ENCODE peak calls at places on chromosomes 1 and 21, in six cellular contexts. C is IMR-90, Z is H9, M is H1, T is mesenchymal stem cell, P is trophoblast cell. R is an unnamed sample.

GRCh38 chr1:159927211-159927886 is 2.0 kb upstream of the TAGLN2 start:
- DNase-seq in C (no peak), Z (no peak), T (no peak), M (no peak), P (no peak), R (no peak)

GRCh38 chr1:1462318-1462966 is 9.1 kb upstream of the ATAD3B start:
- DNase-seq in Z (no peak), T (no peak), P (no peak), M (no peak), C (no peak), R (no peak)

GRCh38 chr1:145977486-145978476 is 13.3 kb downstream of the POLR3GL start:
- DNase-seq in C (peak), T (peak), M (peak), Z (peak), P (peak), R (peak)

GRCh38 chr1:26291433-26291832 is 11.5 kb downstream of the SH3BGRL3 start:
- DNase-seq in T (no peak), P (no peak), M (no peak), Z (no peak), C (no peak), R (no peak)

GRCh38 chr1:178020968-178021640 is 51.2 kb upstream of the SEC16B start:
- DNase-seq in T (no peak), M (no peak), C (peak), Z (no peak), P (no peak), R (no peak)

GRCh38 chr21:45846373-45847160 is 135.0 kb upstream of the COL6A1 start:
- DNase-seq in P (no peak), M (no peak), T (no peak), Z (peak), C (peak), R (no peak)

GRCh38 chr1:53722025-53722424 is 16.9 kb downstream of the GLIS1 start:
- DNase-seq in M (no peak), P (no peak), Z (no peak), T (no peak), C (peak), R (no peak)

GRCh38 chr1:110616587-110616986 is 10.4 kb upstream of the KCNA2 start:
- DNase-seq in T (no peak), Z (no peak), C (peak), M (no peak), P (no peak), R (no peak)

GRCh38 chr1:220457982-220458381 is 70.0 kb upstream of the MARK1 start:
- DNase-seq in C (no peak), M (no peak), P (no peak), Z (no peak), T (no peak), R (no peak)

GRCh38 chr1:26274801-26275425 is 5.0 kb upstream of the SH3BGRL3 start:
- DNase-seq in T (peak), C (peak), M (no peak), P (no peak), Z (no peak), R (no peak)

GRCh38 chr1:100851726-100852125 is 42.9 kb downstream of the EXTL2 start:
- DNase-seq in M (no peak), C (no peak), T (no peak), P (no peak), Z (no peak), R (no peak)

GRCh38 chr1:8077120-8077573 is 51.0 kb upstream of the ERRFI1 start:
- DNase-seq in P (peak), C (peak), T (peak), Z (peak), M (no peak), R (no peak)

GRCh38 chr21:34073032-34073748 is at the start of the genes MRPS6 and SLC5A3:
- DNase-seq in T (peak), M (peak), P (peak), Z (peak), C (peak), R (peak)

GRCh38 chr1:174023438-174023837 is 1.3 kb upstream of the RC3H1 start:
- DNase-seq in T (peak), P (no peak), C (peak), M (no peak), Z (peak), R (peak)

GRCh38 chr1:225460737-225461532 is 33.1 kb upstream of the LBR start:
- DNase-seq in M (no peak), T (peak), Z (no peak), P (no peak), C (no peak), R (no peak)

GRCh38 chr1:218642033-218642954 is 297.2 kb downstream of the TGFB2 start:
- DNase-seq in P (no peak), T (peak), M (no peak), Z (no peak), C (peak), R (no peak)

GRCh38 chr1:153404768-153405167 is 11.6 kb upstream of the S100A7A start:
- DNase-seq in Z (peak), M (peak), P (peak), C (no peak), T (no peak), R (no peak)

GRCh38 chr1:1305300-1306069 is 2.2 kb downstream of the ACAP3 start:
- DNase-seq in M (no peak), Z (peak), C (peak), T (peak), P (no peak), R (no peak)

GRCh38 chr1:1547011-1547410 is 6.6 kb upstream of the TMEM240 start:
- DNase-seq in Z (no peak), M (no peak), C (no peak), T (no peak), P (no peak), R (no peak)

GRCh38 chr21:40067751-40068150 is 200.5 kb downstream of the PCP4 start:
- DNase-seq in P (no peak), M (no peak), T (no peak), C (no peak), Z (no peak), R (no peak)

GRCh38 chr1:177884499-177885021 is 85.3 kb downstream of the SEC16B start:
- DNase-seq in M (no peak), T (no peak), C (no peak), P (no peak), Z (no peak), R (no peak)

GRCh38 chr21:27759091-27759659 is 792.3 kb upstream of the ADAMTS5 start:
- DNase-seq in P (no peak), M (peak), Z (peak), C (no peak), T (peak), R (no peak)

GRCh38 chr21:41763398-41763931 is 3.4 kb downstream of the RIPK4 start:
- DNase-seq in M (no peak), P (no peak), Z (no peak), C (no peak), T (no peak), R (no peak)

GRCh38 chr1:32868085-32868484 is 2.6 kb downstream of the FNDC5 start:
- DNase-seq in P (no peak), Z (no peak), M (no peak), T (no peak), C (no peak), R (no peak)

GRCh38 chr1:154191990-154192450 is at the start of gene TPM3:
- DNase-seq in T (no peak), C (no peak), Z (no peak), P (no peak), M (no peak), R (no peak)

GRCh38 chr21:29098156-29098555 is 24.7 kb upstream of the CCT8 start:
- DNase-seq in C (peak), Z (no peak), T (peak), M (no peak), P (no peak), R (no peak)

GRCh38 chr1:37865348-37866119 is 6.1 kb upstream of the MTF1 start:
- DNase-seq in Z (no peak), C (peak), M (no peak), P (no peak), T (no peak), R (no peak)

GRCh38 chr1:61149010-61149860 is 66.9 kb downstream of the NFIA start:
- DNase-seq in P (peak), T (no peak), M (no peak), C (no peak), Z (no peak), R (no peak)

GRCh38 chr1:8712413-8713229 is 104.8 kb downstream of the RERE start:
- DNase-seq in P (no peak), T (peak), Z (no peak), M (no peak), C (peak), R (no peak)

GRCh38 chr1:113205980-113206766 is 133.2 kb downstream of the LRIG2 start:
- DNase-seq in T (peak), P (peak), Z (no peak), M (no peak), C (no peak), R (no peak)
- H4K91ac ChIP-seq in T (no peak), P (peak), Z (no peak), M (no peak), C (no peak), R (no peak)

GRCh38 chr1:230544758-230545157 is 97.5 kb upstream of the COG2 start:
- DNase-seq in T (no peak), M (no peak), Z (no peak), P (no peak), C (no peak), R (no peak)

GRCh38 chr1:230543085-230543484 is 99.2 kb upstream of the COG2 start:
- DNase-seq in P (no peak), Z (no peak), C (no peak), M (no peak), T (no peak), R (no peak)

GRCh38 chr1:230542054-230542453 is 100.2 kb upstream of the COG2 start:
- DNase-seq in Z (no peak), M (no peak), C (no peak), T (peak), P (no peak), R (no peak)

GRCh38 chr1:230542681-230543080 is 99.6 kb upstream of the COG2 start:
- DNase-seq in P (no peak), Z (no peak), T (no peak), M (no peak), C (no peak), R (no peak)

GRCh38 chr1:230545181-230545580 is 97.1 kb upstream of the COG2 start:
- DNase-seq in T (no peak), M (no peak), P (no peak), Z (no peak), C (no peak), R (no peak)
- H4K8ac ChIP-seq in T (no peak), M (no peak), P (no peak), Z (no peak), C (no peak), R (no peak)

GRCh38 chr1:227170361-227171166 is 147.7 kb downstream of the CDC42BPA start:
- DNase-seq in T (no peak), Z (no peak), P (no peak), C (peak), M (no peak), R (no peak)

GRCh38 chr1:227161470-227161869 is 156.8 kb downstream of the CDC42BPA start:
- DNase-seq in P (no peak), M (no peak), C (no peak), Z (no peak), T (peak), R (no peak)

GRCh38 chr1:227166559-227166958 is 151.7 kb downstream of the CDC42BPA start:
- DNase-seq in C (no peak), Z (no peak), P (no peak), T (no peak), M (no peak), R (no peak)

GRCh38 chr1:227169322-227169721 is 149.0 kb downstream of the CDC42BPA start:
- DNase-seq in T (no peak), C (no peak), Z (no peak), M (no peak), P (no peak), R (no peak)

GRCh38 chr1:227167276-227167829 is 150.9 kb downstream of the CDC42BPA start:
- DNase-seq in P (no peak), Z (no peak), M (no peak), C (no peak), T (no peak), R (no peak)
- H3K4me2 ChIP-seq in P (no peak), Z (no peak), M (no peak), C (no peak), T (no peak), R (no peak)

GRCh38 chr1:76137746-76138145 is 63.2 kb downstream of the ST6GALNAC3 start:
- DNase-seq in P (no peak), Z (no peak), T (no peak), C (no peak), M (no peak), R (no peak)

GRCh38 chr1:76136894-76137293 is 62.3 kb downstream of the ST6GALNAC3 start:
- DNase-seq in P (no peak), M (no peak), Z (no peak), C (no peak), T (no peak), R (no peak)

GRCh38 chr1:76140227-76140626 is 65.7 kb downstream of the ST6GALNAC3 start:
- DNase-seq in Z (peak), C (no peak), M (peak), T (no peak), P (no peak), R (no peak)

GRCh38 chr1:76135835-76136234 is 61.3 kb downstream of the ST6GALNAC3 start:
- DNase-seq in M (no peak), T (no peak), P (no peak), Z (no peak), C (no peak), R (no peak)

GRCh38 chr1:76138217-76138616 is 63.7 kb downstream of the ST6GALNAC3 start:
- DNase-seq in C (no peak), T (no peak), P (no peak), M (no peak), Z (no peak), R (no peak)
- H4K91ac ChIP-seq in C (no peak), T (no peak), P (no peak), M (no peak), Z (no peak), R (no peak)

GRCh38 chr1:151165281-151165737 is 393 bp downstream of the LYSMD1 start:
- DNase-seq in Z (peak), M (peak), C (peak), P (no peak), T (peak), R (peak)
- H4K8ac ChIP-seq in Z (no peak), M (no peak), C (peak), P (peak), T (peak), R (no peak)

GRCh38 chr1:98086796-98087195 is 166.0 kb upstream of the DPYD start:
- DNase-seq in T (peak), P (peak), C (peak), M (no peak), Z (peak), R (peak)

GRCh38 chr1:98088361-98088760 is 167.5 kb upstream of the DPYD start:
- DNase-seq in M (no peak), C (no peak), Z (no peak), P (no peak), T (no peak), R (no peak)

GRCh38 chr1:98086156-98086555 is 165.3 kb upstream of the DPYD start:
- DNase-seq in P (no peak), C (peak), Z (no peak), M (no peak), T (peak), R (no peak)

GRCh38 chr1:98081951-98082350 is 161.1 kb upstream of the DPYD start:
- DNase-seq in C (no peak), M (no peak), Z (no peak), T (no peak), P (no peak), R (no peak)

DNA sequence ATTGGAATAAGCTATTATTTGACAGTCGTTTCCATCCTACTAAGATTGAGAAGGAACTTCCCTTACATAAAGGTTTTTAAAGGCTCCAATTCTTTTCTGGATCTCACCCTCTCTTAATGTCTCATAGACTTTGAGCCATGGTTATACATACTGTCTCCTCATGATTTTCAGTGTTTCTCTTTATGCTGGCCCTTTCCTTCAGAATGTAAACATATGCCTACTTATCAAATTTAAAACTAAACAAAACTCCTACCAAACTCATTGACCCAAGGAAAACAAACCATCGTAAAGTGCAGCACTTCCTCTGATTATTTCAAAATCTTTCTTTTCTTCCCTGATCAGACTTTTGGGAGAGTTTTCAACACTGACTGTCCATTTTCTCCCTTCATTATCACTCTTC is 163.4 kb upstream of the DPYD start:
- DNase-seq in T (peak), P (no peak), M (no peak), Z (no peak), C (peak), R (no peak)
- H3K4me2 ChIP-seq in T (no peak), P (no peak), M (no peak), Z (no peak), C (peak), R (no peak)

DNA sequence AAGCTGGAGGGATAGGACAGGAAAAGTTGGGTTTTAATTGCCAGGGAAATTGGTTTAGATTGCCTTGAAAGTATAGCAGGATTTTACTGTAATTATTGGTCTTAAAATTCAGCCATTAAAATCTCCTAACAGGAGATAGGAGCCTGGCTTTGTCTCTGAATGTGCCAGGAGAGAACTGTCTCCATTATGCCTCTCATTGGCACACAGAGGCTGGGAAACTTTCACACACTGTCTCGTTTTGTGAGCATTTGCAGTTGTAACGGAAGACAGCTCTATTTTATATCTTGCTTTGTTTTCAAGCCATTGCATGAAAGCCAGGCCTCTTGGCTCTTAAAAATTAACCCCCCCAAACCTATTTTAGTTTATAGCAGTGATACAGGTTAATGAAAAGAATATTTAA is 12.5 kb downstream of the DNAJC6 start:
- DNase-seq in M (no peak), Z (no peak), C (no peak), P (no peak), T (no peak), R (no peak)
- H4K91ac ChIP-seq in M (no peak), Z (no peak), C (no peak), P (no peak), T (no peak), R (no peak)

GRCh38 chr1:234599617-234600417 is 10.2 kb downstream of the IRF2BP2 start:
- DNase-seq in T (peak), M (peak), Z (peak), C (peak), P (peak), R (peak)
- H4K8ac ChIP-seq in T (peak), M (peak), Z (no peak), C (peak), P (peak), R (no peak)

GRCh38 chr1:87212431-87213125 is 116.1 kb upstream of the LMO4 start:
- DNase-seq in P (no peak), Z (no peak), M (no peak), T (no peak), C (no peak), R (no peak)

GRCh38 chr1:87219141-87219540 is 109.5 kb upstream of the LMO4 start:
- DNase-seq in M (no peak), Z (no peak), P (no peak), C (no peak), T (no peak), R (no peak)

GRCh38 chr1:87219626-87220025 is 109.1 kb upstream of the LMO4 start:
- DNase-seq in P (no peak), T (no peak), C (no peak), Z (no peak), M (no peak), R (no peak)

GRCh38 chr1:87213126-87213496 is 115.6 kb upstream of the LMO4 start:
- DNase-seq in Z (no peak), M (no peak), P (no peak), T (no peak), C (no peak), R (no peak)

DNA sequence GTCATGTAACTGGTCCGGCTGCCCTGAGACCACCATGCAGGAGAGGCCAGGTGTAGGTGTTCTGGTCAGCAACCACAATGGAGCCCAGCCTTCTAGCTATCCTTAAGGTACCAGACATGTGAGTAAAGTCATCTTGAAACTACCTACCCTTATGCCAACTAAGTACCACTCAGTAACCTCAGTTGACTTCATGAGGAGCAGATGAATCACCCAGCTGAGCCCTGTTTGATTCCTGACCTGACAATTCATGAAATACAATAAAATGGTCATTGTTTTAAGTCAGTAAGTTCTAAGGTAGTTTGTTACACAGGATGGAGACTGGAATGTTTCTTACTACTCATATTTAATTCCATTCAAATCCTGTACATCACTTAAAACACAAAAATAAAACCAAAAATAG is 113.1 kb upstream of the LMO4 start:
- DNase-seq in Z (no peak), C (no peak), P (no peak), T (no peak), M (no peak), R (no peak)
- H3K4me2 ChIP-seq in Z (no peak), C (no peak), P (no peak), T (no peak), M (no peak), R (no peak)